ENCODE peak calls at places on chromosomes 16 and 17, in five cellular contexts. D, M, S, G and C are unnamed samples.

GRCh38 chr16:89200124-89200849 is at the start of gene SLC22A31:
- DNase-seq in D (no peak), M (no peak), S (no peak), G (peak; percentile 35), C (peak; percentile 62)

GRCh38 chr17:22266231-22266630 is 573.9 kb downstream of the KCNJ18 start:
- DNase-seq in D (no peak), M (no peak), S (no peak), G (no peak), C (no peak)

GRCh38 chr16:35207059-35207999 is 1747.9 kb downstream of the TP53TG3F start:
- DNase-seq in D (no peak), M (no peak), S (no peak), G (no peak), C (no peak)

GRCh38 chr16:74563828-74564263 is 43.1 kb downstream of the GLG1 start:
- DNase-seq in D (peak; percentile 41), M (no peak), S (no peak), G (peak; percentile 64), C (no peak)

GRCh38 chr17:4858880-4859260 is 25.7 kb downstream of the MINK1 start:
- DNase-seq in D (no peak), M (no peak), S (peak; percentile 40), G (peak; percentile 71), C (peak; percentile 94)

GRCh38 chr17:67245073-67245693 is at the start of gene HELZ:
- DNase-seq in D (peak; percentile 88), M (peak; percentile 82), S (peak; percentile 83), G (peak; percentile 83), C (peak; percentile 73)

GRCh38 chr17:10295728-10296343 is 77.0 kb downstream of the MYH13 start:
- DNase-seq in D (peak; percentile 70), M (no peak), S (peak; percentile 29), G (peak; percentile 74), C (no peak)

GRCh38 chr16:85524365-85524629 is 88.8 kb upstream of the GSE1 start:
- DNase-seq in D (no peak), M (no peak), S (no peak), G (no peak), C (no peak)

GRCh38 chr16:8867483-8868271 is 1.1 kb downstream of the CARHSP1 start:
- DNase-seq in D (no peak), M (peak; percentile 80), S (peak; percentile 73), G (peak; percentile 69), C (no peak)

GRCh38 chr16:89738538-89739317 is 17.4 kb downstream of the ZNF276 start:
- DNase-seq in D (no peak), M (no peak), S (no peak), G (no peak), C (no peak)

GRCh38 chr17:35553310-35553709 is 7.3 kb downstream of the SLFN14 start:
- DNase-seq in D (no peak), M (no peak), S (no peak), G (no peak), C (no peak)

GRCh38 chr17:7004398-7005253 is 7.8 kb upstream of the RNASEK start:
- DNase-seq in D (peak; percentile 85), M (no peak), S (no peak), G (peak; percentile 49), C (no peak)

GRCh38 chr17:48439875-48440505 is 10.0 kb upstream of the SKAP1 start:
- DNase-seq in D (no peak), M (no peak), S (no peak), G (no peak), C (no peak)

GRCh38 chr16:87435399-87436224 is 43.5 kb downstream of the MAP1LC3B start:
- DNase-seq in D (no peak), M (no peak), S (no peak), G (peak; percentile 42), C (no peak)

GRCh38 chr17:40093005-40093579 is 7.3 kb downstream of the NR1D1 start:
- DNase-seq in D (no peak), M (no peak), S (no peak), G (no peak), C (no peak)

GRCh38 chr17:30116661-30117547 is at the start of gene NSRP1:
- DNase-seq in D (peak; percentile 97), M (peak; percentile 98), S (peak; percentile 97), G (peak; percentile 97), C (peak; percentile 92)

GRCh38 chr17:27572665-27573064 is 58.3 kb upstream of the LGALS9 start:
- DNase-seq in D (no peak), M (no peak), S (no peak), G (peak; percentile 17), C (no peak)

GRCh38 chr17:81849457-81849856 is 10.9 kb downstream of the P4HB start:
- DNase-seq in D (no peak), M (no peak), S (no peak), G (no peak), C (no peak)

GRCh38 chr16:19810817-19811731 is 73.6 kb downstream of the GPRC5B start:
- DNase-seq in D (peak; percentile 88), M (no peak), S (no peak), G (no peak), C (no peak)

GRCh38 chr17:62876664-62877411 is 68.7 kb upstream of the MARCHF10 start:
- DNase-seq in D (no peak), M (no peak), S (no peak), G (no peak), C (no peak)

GRCh38 chr16:86590501-86591144 is 12.3 kb downstream of the FOXL1 start:
- DNase-seq in D (peak; percentile 84), M (peak; percentile 53), S (no peak), G (no peak), C (no peak)

GRCh38 chr17:286571-286970 is 66.0 kb downstream of the RPH3AL start:
- DNase-seq in D (no peak), M (no peak), S (peak; percentile 2), G (peak; percentile 27), C (peak; percentile 39)

GRCh38 chr17:83002118-83002805 is 77.1 kb upstream of the METRNL start:
- DNase-seq in D (no peak), M (no peak), S (no peak), G (no peak), C (peak; percentile 54)

GRCh38 chr16:79629003-79629402 is 28.5 kb upstream of the MAF start:
- DNase-seq in D (no peak), M (no peak), S (no peak), G (no peak), C (no peak)

GRCh38 chr17:2094891-2095535 is 40.1 kb downstream of the HIC1 start:
- DNase-seq in D (peak; percentile 31), M (peak; percentile 86), S (peak; percentile 33), G (peak; percentile 75), C (no peak)

GRCh38 chr17:59311051-59311468 is 20.4 kb upstream of the YPEL2 start:
- DNase-seq in D (peak; percentile 71), M (no peak), S (peak; percentile 32), G (no peak), C (no peak)

GRCh38 chr16:15464401-15465186 is 30.2 kb downstream of the BMERB1 start:
- DNase-seq in D (no peak), M (no peak), S (no peak), G (no peak), C (no peak)

GRCh38 chr16:590875-591200 is 972 bp downstream of the RAB40C start:
- DNase-seq in D (no peak), M (no peak), S (no peak), G (no peak), C (no peak)

GRCh38 chr16:588639-588888 is 1.3 kb upstream of the RAB40C start:
- DNase-seq in D (peak; percentile 67), M (peak; percentile 79), S (peak; percentile 64), G (peak; percentile 75), C (no peak)

GRCh38 chr16:588889-589657 is 793 bp upstream of the RAB40C start:
- DNase-seq in D (peak; percentile 97), M (peak; percentile 98), S (peak; percentile 98), G (peak; percentile 99), C (peak; percentile 96)

GRCh38 chr16:590165-590874 is 454 bp downstream of the RAB40C start:
- DNase-seq in D (no peak), M (no peak), S (no peak), G (peak; percentile 75), C (no peak)

GRCh38 chr16:589658-590159 is at the start of gene RAB40C:
- DNase-seq in D (peak; percentile 99), M (peak; percentile 99), S (peak; percentile 99), G (peak; percentile 100), C (peak; percentile 100)
- TF ChIP-seq CTCF in D (no peak), M (no peak), S (no peak), G (no peak), C (no peak)

DNA sequence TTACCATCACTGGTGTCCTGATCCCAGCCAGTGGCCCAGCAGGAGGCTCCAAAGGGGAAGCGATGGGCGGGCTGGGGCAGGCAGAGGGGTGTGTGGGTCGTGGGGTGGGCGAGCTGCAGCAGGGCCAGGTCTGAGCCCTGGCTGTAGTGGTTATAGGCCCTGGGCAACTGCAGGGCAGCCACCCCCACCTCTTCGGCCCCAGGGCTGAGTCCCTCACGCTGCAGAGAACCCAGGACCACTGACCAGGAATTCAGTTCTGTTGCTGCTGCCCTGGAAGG is 2.2 kb downstream of the PRSS53 start:
- DNase-seq in D (no peak), M (no peak), S (no peak), G (peak; percentile 28), C (peak; percentile 54)
- H3K4me3 ChIP-seq in D (no peak overlapping the region), M (no peak overlapping the region), S (no peak overlapping the region), G (no peak overlapping the region), C (no peak overlapping the region)

DNA sequence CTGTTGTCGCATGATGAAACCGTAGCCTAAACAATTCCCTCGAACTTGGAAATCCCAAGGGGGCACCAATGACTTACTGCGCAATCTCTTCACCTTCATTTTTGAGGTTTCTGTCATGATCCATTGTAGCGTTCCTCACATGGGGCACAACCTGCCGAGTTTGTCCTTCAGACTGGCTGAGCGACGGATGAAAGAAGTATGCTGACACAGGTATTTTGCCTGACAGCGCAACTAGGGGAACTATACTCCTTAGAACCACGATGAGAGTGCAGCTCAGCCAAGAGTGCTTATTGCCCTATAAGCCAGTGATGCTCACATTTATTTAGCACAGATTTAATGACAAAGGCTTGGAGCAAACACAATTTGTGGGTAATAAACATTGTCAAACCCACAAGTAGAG is 106.3 kb upstream of the ZNF267 start:
- DNase-seq in D (no peak), M (no peak), S (no peak), G (no peak), C (no peak)
- H3K9me3 ChIP-seq in D (peaks cover 68% of the 10 kb centered on the region), M (peaks cover 99% of the 10 kb centered on the region), S (peaks cover 79% of the 10 kb centered on the region), G (peaks cover 86% of the 10 kb centered on the region), C (peaks cover 12% of the 10 kb centered on the region)

GRCh38 chr16:3481696-3482658 is 13.3 kb downstream of the C16orf90 start:
- DNase-seq in D (no peak), M (no peak), S (no peak), G (no peak), C (no peak)

GRCh38 chr16:3479654-3480216 is 15.6 kb downstream of the C16orf90 start:
- DNase-seq in D (no peak), M (no peak), S (no peak), G (no peak), C (no peak)

GRCh38 chr16:3482659-3483241 is 12.5 kb downstream of the C16orf90 start:
- DNase-seq in D (no peak), M (no peak), S (no peak), G (no peak), C (no peak)

GRCh38 chr16:3478242-3478925 is 16.9 kb downstream of the C16orf90 start:
- DNase-seq in D (no peak), M (no peak), S (peak; percentile 54), G (no peak), C (no peak)

GRCh38 chr16:3480901-3481695 is 14.2 kb downstream of the C16orf90 start:
- DNase-seq in D (no peak), M (no peak), S (no peak), G (no peak), C (no peak)
- TF ChIP-seq CTCF in D (no peak), M (no peak), S (no peak), G (no peak), C (no peak)